ENCODE peak calls at places on chromosomes 12 and 14, in eight cellular contexts. One of them, this sample, is unnamed.

GRCh38 chr12:104049278-104050257 is at the start of gene GLT8D2:
- DNase-seq in H7: peak
- DNase-seq in GM04504: peak
- DNase-seq in posterior cingulate gyrus: no peak
- DNase-seq in hippocampal formation: no peak
- DNase-seq in AG10803: peak
- DNase-seq in stomach: peak
- DNase-seq in glutamatergic neuron: peak
- DNase-seq in this sample: peak

GRCh38 chr12:67590122-67590795 is 58.3 kb upstream of the DYRK2 start:
- DNase-seq in posterior cingulate gyrus: no peak
- DNase-seq in hippocampal formation: no peak
- DNase-seq in GM04504: no peak
- DNase-seq in AG10803: no peak
- DNase-seq in stomach: no peak
- DNase-seq in H7: no peak
- DNase-seq in glutamatergic neuron: no peak
- DNase-seq in this sample: peak

GRCh38 chr12:111819191-111820158 is 22.6 kb upstream of the MAPKAPK5 start:
- DNase-seq in GM04504: no peak
- DNase-seq in hippocampal formation: no peak
- DNase-seq in posterior cingulate gyrus: no peak
- DNase-seq in H7: no peak
- DNase-seq in AG10803: no peak
- DNase-seq in stomach: no peak
- DNase-seq in glutamatergic neuron: no peak
- DNase-seq in this sample: no peak

GRCh38 chr14:104025481-104025975 is 60.0 kb upstream of the ASPG start:
- DNase-seq in H7: no peak
- DNase-seq in AG10803: no peak
- DNase-seq in stomach: no peak
- DNase-seq in posterior cingulate gyrus: no peak
- DNase-seq in glutamatergic neuron: no peak
- DNase-seq in hippocampal formation: no peak
- DNase-seq in GM04504: no peak
- DNase-seq in this sample: no peak

GRCh38 chr12:4787965-4788364 is 67.8 kb downstream of the GALNT8 start:
- DNase-seq in posterior cingulate gyrus: no peak
- DNase-seq in glutamatergic neuron: peak
- DNase-seq in hippocampal formation: no peak
- DNase-seq in H7: no peak
- DNase-seq in AG10803: no peak
- DNase-seq in GM04504: no peak
- DNase-seq in stomach: no peak
- DNase-seq in this sample: no peak

GRCh38 chr12:27571463-27571862 is 47.5 kb downstream of the PPFIBP1 start:
- DNase-seq in stomach: no peak
- DNase-seq in H7: no peak
- DNase-seq in posterior cingulate gyrus: no peak
- DNase-seq in GM04504: peak
- DNase-seq in AG10803: peak
- DNase-seq in hippocampal formation: no peak
- DNase-seq in glutamatergic neuron: no peak
- DNase-seq in this sample: no peak

GRCh38 chr12:132537836-132538235 is 47.9 kb downstream of the FBRSL1 start:
- DNase-seq in H7: no peak
- DNase-seq in hippocampal formation: no peak
- DNase-seq in posterior cingulate gyrus: no peak
- DNase-seq in glutamatergic neuron: no peak
- DNase-seq in GM04504: no peak
- DNase-seq in stomach: no peak
- DNase-seq in AG10803: no peak
- DNase-seq in this sample: no peak

GRCh38 chr14:35661875-35662274 is 127.9 kb downstream of the INSM2 start:
- DNase-seq in posterior cingulate gyrus: no peak
- DNase-seq in GM04504: no peak
- DNase-seq in AG10803: no peak
- DNase-seq in H7: no peak
- DNase-seq in hippocampal formation: no peak
- DNase-seq in stomach: no peak
- DNase-seq in glutamatergic neuron: no peak
- DNase-seq in this sample: no peak

GRCh38 chr14:58327019-58327418 is 28.7 kb downstream of the ARID4A start:
- DNase-seq in stomach: no peak
- DNase-seq in glutamatergic neuron: no peak
- DNase-seq in posterior cingulate gyrus: no peak
- DNase-seq in hippocampal formation: no peak
- DNase-seq in AG10803: no peak
- DNase-seq in H7: no peak
- DNase-seq in GM04504: no peak
- DNase-seq in this sample: no peak